ENCODE peak calls at places on chromosomes 6 and 20, in four cellular contexts. U is upper lobe of left lung, X is HCT116, N is K562. S is an unnamed sample.

GRCh38 chr6:125791151-125791819 is 525 bp downstream of the NCOA7 start:
- DNase-seq in N (peak; percentile 55), X (no peak), U (peak; percentile 68), S (peak; percentile 86)

GRCh38 chr6:135383297-135383696 is 114.2 kb downstream of the AHI1 start:
- DNase-seq in X (no peak), N (no peak), U (no peak), S (no peak)

GRCh38 chr6:3990692-3991491 is 88.0 kb downstream of the FAM217A start:
- DNase-seq in N (peak; percentile 88), X (peak; percentile 65), U (peak; percentile 90), S (peak; percentile 91)

GRCh38 chr20:63022501-63022900 is 15.7 kb upstream of the BHLHE23 start:
- DNase-seq in U (no peak), N (no peak), X (no peak), S (no peak)

GRCh38 chr20:11204926-11205768 is 531.3 kb upstream of the JAG1 start:
- DNase-seq in X (peak; percentile 73), U (peak; percentile 70), N (no peak), S (peak; percentile 79)

GRCh38 chr6:152004896-152005295 is 197.4 kb downstream of the ESR1 start:
- DNase-seq in X (no peak), U (no peak), N (no peak), S (no peak)

GRCh38 chr6:121523628-121524027 is 88.2 kb downstream of the GJA1 start:
- DNase-seq in X (no peak), N (no peak), U (no peak), S (peak; percentile 45)

GRCh38 chr6:39387785-39388184 is 65.3 kb upstream of the KCNK16 start:
- DNase-seq in X (no peak), N (no peak), U (no peak), S (no peak)

GRCh38 chr6:7993952-7994351 is 70.2 kb downstream of the BLOC1S5 start:
- DNase-seq in N (no peak), U (no peak), X (no peak), S (no peak)

GRCh38 chr6:70108230-70108629 is 194.7 kb downstream of the COL9A1 start:
- DNase-seq in U (no peak), X (peak; percentile 10), N (peak; percentile 35), S (peak; percentile 26)

GRCh38 chr6:89797317-89797716 is 22.3 kb downstream of the MDN1 start:
- DNase-seq in U (no peak), N (no peak), X (no peak), S (no peak)

GRCh38 chr20:49705358-49705757 is 8.3 kb downstream of the B4GALT5 start:
- DNase-seq in X (no peak), U (no peak), N (no peak), S (no peak)
- H3K4me3 ChIP-seq in X (no peak overlapping the region), U (no peak overlapping the region), N (no peak overlapping the region), S (no peak overlapping the region)

GRCh38 chr6:45737331-45738056 is 278.2 kb downstream of the CLIC5 start:
- DNase-seq in U (no peak), N (no peak), X (no peak), S (no peak)
- TF ChIP-seq POLR2AphosphoS5 in U (no peak), N (no peak), X (no peak), S (no peak)

GRCh38 chr6:131951576-131952230 is 531 bp upstream of the CCN2 start:
- DNase-seq in N (no peak), X (no peak), U (no peak), S (no peak)
- H3K4me3 ChIP-seq in N (no peak overlapping the region), X (peak overlapping the region; percentile 47), U (peak overlapping the region; percentile 75), S (peak overlapping the region; percentile 33)

GRCh38 chr20:38834868-38835267 is 29.4 kb downstream of the PPP1R16B start:
- DNase-seq in N (no peak), X (no peak), U (no peak), S (no peak)

GRCh38 chr20:38835792-38836191 is 30.3 kb downstream of the PPP1R16B start:
- DNase-seq in X (no peak), N (no peak), U (no peak), S (no peak)

GRCh38 chr20:38831995-38832620 is 26.6 kb downstream of the PPP1R16B start:
- DNase-seq in U (no peak), X (no peak), N (no peak), S (no peak)

GRCh38 chr20:38833154-38833856 is 27.8 kb downstream of the PPP1R16B start:
- DNase-seq in U (no peak), N (no peak), X (no peak), S (no peak)

DNA sequence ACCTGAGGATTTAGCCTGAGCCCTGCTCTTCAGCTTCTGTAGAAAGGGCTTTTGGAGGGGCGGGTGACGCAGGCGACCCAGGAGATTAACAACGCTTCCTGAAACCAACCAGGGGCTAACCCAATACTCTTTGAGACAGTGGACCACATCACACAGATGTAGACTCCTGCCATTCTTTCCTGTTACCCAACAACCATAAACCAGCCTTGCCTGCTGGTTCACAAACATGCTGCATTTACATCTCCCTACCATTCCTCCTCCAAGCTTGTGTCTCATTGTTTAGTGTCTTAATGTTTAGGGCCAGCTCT is 28.3 kb downstream of the PPP1R16B start:
- DNase-seq in X (no peak), U (no peak), N (no peak), S (no peak)
- TF ChIP-seq POLR2AphosphoS5 in X (no peak), U (no peak), N (no peak), S (no peak)

DNA sequence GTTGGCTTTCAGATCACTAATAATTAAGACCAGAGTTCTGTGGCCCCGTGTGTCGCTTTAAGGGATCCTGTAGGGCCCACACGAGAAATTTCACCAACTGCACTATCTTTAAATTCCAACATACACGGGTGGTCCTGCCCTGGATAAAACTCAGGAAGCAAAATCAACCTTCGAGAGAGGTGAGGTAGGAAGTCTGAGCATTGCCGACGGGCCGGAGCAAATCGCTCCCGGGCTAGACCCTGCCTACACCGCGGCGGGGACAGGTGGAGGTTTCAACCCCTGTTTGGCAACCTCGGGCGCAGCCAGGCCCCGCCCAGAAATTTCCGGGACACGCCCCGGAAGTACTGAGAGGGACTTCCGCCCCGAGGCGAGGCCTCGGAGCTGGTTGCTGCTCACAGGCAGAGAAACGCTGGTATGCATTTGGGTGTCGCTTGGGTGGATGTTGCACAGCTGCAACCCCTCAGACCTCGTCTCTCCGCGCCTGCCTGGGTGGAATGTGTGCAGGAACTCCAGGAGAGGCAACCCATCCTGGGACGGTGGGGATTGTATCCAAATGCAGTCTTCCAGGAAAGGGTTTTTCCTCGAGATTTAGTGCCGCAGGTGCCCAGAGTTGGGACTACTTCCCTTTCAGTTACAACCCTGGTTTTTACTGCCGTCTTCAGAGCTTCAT is 19.9 kb downstream of the ZKSCAN8 start:
- DNase-seq in U (peak; percentile 74), N (peak; percentile 92), X (no peak), S (peak; percentile 16)
- H3K4me3 ChIP-seq in U (peak overlapping the region; percentile 38), N (peak overlapping the region; percentile 43), X (no peak overlapping the region), S (peak overlapping the region; percentile 26)

DNA sequence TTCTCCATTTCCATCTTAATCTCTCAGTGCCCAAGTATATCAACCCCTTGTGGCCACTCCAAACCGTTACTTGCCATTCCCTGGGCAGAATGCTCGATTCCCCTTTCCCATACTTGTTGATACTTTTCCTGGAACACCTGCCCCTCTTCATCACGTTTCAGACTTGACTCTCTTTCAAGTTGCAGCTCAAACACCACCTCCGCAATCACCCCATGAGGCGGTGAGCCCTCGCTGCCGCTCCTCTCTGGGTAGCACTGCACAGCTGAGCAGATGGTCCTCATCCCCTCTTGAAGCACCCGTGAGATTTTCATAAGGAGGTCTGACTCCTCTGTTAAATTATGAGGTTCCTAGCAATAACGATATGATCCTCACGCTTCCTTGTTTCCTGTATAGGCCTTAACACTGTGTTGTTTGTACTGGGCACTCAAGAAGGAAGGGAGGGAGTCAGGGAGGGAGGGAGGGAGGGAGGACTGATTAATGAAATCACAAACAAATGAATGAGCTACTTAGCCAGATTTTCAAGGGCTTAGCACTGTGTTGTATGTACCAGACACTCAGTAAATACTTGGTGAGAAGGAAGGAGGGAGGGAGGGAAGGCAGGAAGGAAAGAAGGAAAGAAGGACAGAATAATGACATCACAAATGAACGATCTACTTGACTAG is 8.0 kb upstream of the UQCC2 start:
- DNase-seq in U (no peak), N (no peak), X (no peak), S (no peak)
- TF ChIP-seq POLR2AphosphoS5 in U (no peak), N (no peak), X (no peak), S (no peak)

GRCh38 chr20:47412073-47412472 is 55.6 kb upstream of the ZMYND8 start:
- DNase-seq in U (no peak), N (no peak), X (no peak), S (no peak)
- H3K4me3 ChIP-seq in U (no peak overlapping the region), N (no peak overlapping the region), X (no peak overlapping the region), S (no peak overlapping the region)

GRCh38 chr6:118186676-118187567 is 279.9 kb downstream of the SLC35F1 start:
- DNase-seq in X (no peak), N (no peak), U (no peak), S (no peak)
- TF ChIP-seq POLR2AphosphoS5 in X (no peak), N (no peak), U (no peak), S (no peak)

GRCh38 chr20:49792611-49793010 is 20.0 kb upstream of the SLC9A8 start:
- DNase-seq in N (no peak), X (no peak), U (no peak), S (no peak)

GRCh38 chr20:49790077-49790798 is 22.4 kb upstream of the SLC9A8 start:
- DNase-seq in U (no peak), X (no peak), N (peak; percentile 89), S (peak; percentile 87)

GRCh38 chr20:49794336-49795124 is 18.1 kb upstream of the SLC9A8 start:
- DNase-seq in N (no peak), X (no peak), U (peak; percentile 84), S (no peak)

GRCh38 chr20:49791165-49791564 is 21.5 kb upstream of the SLC9A8 start:
- DNase-seq in N (no peak), U (no peak), X (no peak), S (no peak)

GRCh38 chr20:49792006-49792405 is 20.6 kb upstream of the SLC9A8 start:
- DNase-seq in U (no peak), N (no peak), X (no peak), S (no peak)
- H3K4me3 ChIP-seq in U (no peak overlapping the region), N (no peak overlapping the region), X (no peak overlapping the region), S (no peak overlapping the region)

S was measured in endothelial cell of umbilical vein.